ENCODE peak calls at places on chromosomes 13 and 19, in eight cellular contexts. X, T, Z, J, E, R, W and B are unnamed samples.

GRCh38 chr19:32224371-32225244 is 120.8 kb upstream of the ZNF507 start:
- DNase-seq in Z (peak), T (no peak), J (peak), W (peak), X (peak), E (peak), R (peak), B (no peak)

GRCh38 chr19:40668991-40669614 is 21.3 kb downstream of the NUMBL start:
- DNase-seq in J (no peak), T (no peak), W (no peak), E (no peak), X (no peak), Z (no peak), R (no peak), B (no peak)

GRCh38 chr19:29002336-29002735 is 210.6 kb downstream of the UQCRFS1 start:
- DNase-seq in W (no peak), T (no peak), X (no peak), R (no peak), J (no peak), E (no peak), Z (no peak), B (no peak)

GRCh38 chr19:1063909-1064660 is 2.9 kb upstream of the ARHGAP45 start:
- DNase-seq in W (no peak), J (peak), T (no peak), E (no peak), Z (no peak), X (no peak), R (no peak), B (no peak)

GRCh38 chr19:9151367-9151766 is 11.2 kb downstream of the ZNF317 start:
- DNase-seq in Z (no peak), T (no peak), E (no peak), R (no peak), J (no peak), X (no peak), W (no peak), B (no peak)

GRCh38 chr19:30322641-30323320 is 49.4 kb upstream of the ZNF536 start:
- DNase-seq in X (no peak), J (no peak), Z (no peak), W (no peak), E (no peak), T (no peak), R (peak), B (peak)

GRCh38 chr13:114143806-114144605 is 11.6 kb upstream of the RASA3 start:
- DNase-seq in T (no peak), J (no peak), E (no peak), X (peak), Z (peak), W (no peak), R (peak), B (no peak)

GRCh38 chr19:23312515-23312914 is 62.3 kb upstream of the ZNF724 start:
- DNase-seq in W (peak), X (no peak), R (no peak), E (no peak), J (no peak), T (no peak), Z (no peak), B (no peak)

GRCh38 chr19:48239582-48240141 is 16.1 kb downstream of the CARD8 start:
- DNase-seq in X (no peak), J (no peak), E (no peak), W (peak), T (no peak), Z (no peak), R (no peak), B (no peak)

GRCh38 chr13:33855371-33855895 is 37.5 kb downstream of the RFC3 start:
- DNase-seq in R (no peak), J (no peak), Z (no peak), W (no peak), T (no peak), E (no peak), X (no peak), B (no peak)

GRCh38 chr13:79541426-79542049 is 60.6 kb downstream of the NDFIP2 start:
- DNase-seq in J (no peak), E (no peak), W (peak), R (no peak), X (peak), Z (no peak), T (no peak), B (no peak)

GRCh38 chr13:60267498-60268202 is 103.9 kb upstream of the DIAPH3 start:
- DNase-seq in X (no peak), J (no peak), E (no peak), T (no peak), Z (no peak), R (no peak), W (no peak), B (no peak)
- TF ChIP-seq POLR2A in X (no peak), J (no peak), E (no peak), T (no peak), Z (no peak), R (no peak), W (no peak), B (no peak)

GRCh38 chr19:6806488-6806887 is 34.0 kb downstream of the VAV1 start:
- DNase-seq in E (no peak), T (no peak), R (no peak), J (no peak), X (peak), Z (no peak), W (no peak), B (no peak)
- TF ChIP-seq POLR2A in E (no peak), T (no peak), R (no peak), J (no peak), X (no peak), Z (no peak), W (no peak), B (no peak)

DNA sequence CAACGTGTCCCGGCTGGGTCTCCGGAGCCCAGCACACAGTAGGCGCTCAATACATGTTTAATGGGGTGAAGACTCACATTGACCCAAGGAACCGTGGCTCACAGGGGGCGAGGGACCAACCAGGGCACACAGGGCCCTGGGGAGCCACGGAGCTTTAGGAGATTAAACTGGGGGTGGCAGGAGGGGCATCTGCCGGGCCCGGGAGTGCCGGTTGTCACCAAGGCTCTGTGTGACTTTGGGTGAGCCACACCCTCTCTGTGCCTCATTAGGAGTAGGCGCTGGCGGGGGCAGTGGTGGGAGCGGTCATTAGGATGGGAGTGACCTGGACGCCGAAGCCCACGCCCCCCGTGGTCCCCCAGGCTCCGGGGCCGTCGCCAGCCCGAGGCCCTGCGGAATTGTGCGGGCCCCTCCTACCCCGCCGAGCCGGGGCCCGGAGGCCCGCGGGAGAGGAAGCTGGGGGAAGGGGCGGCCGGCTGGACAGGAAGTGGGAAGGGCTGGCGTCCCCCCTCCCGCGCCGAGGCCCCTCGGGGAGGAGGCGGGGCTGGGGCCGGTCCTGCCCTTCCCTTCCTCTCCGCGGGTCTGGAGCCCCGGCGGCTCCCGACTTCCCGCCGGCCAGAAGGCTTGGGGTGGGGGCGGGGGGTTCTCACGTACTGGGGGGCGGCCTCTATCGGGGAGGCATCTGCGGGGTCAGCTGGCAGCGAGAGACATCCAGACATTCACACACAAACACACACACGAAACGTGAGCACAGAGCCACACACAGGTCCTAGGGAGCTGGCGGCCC is 1.8 kb upstream of the SSBP4 start:
- DNase-seq in Z (peak), W (peak), E (peak), R (peak), J (peak), T (no peak), X (peak), B (peak)
- TF ChIP-seq POLR2A in Z (peak), W (no peak), E (peak), R (peak), J (peak), T (peak), X (peak), B (peak)

DNA sequence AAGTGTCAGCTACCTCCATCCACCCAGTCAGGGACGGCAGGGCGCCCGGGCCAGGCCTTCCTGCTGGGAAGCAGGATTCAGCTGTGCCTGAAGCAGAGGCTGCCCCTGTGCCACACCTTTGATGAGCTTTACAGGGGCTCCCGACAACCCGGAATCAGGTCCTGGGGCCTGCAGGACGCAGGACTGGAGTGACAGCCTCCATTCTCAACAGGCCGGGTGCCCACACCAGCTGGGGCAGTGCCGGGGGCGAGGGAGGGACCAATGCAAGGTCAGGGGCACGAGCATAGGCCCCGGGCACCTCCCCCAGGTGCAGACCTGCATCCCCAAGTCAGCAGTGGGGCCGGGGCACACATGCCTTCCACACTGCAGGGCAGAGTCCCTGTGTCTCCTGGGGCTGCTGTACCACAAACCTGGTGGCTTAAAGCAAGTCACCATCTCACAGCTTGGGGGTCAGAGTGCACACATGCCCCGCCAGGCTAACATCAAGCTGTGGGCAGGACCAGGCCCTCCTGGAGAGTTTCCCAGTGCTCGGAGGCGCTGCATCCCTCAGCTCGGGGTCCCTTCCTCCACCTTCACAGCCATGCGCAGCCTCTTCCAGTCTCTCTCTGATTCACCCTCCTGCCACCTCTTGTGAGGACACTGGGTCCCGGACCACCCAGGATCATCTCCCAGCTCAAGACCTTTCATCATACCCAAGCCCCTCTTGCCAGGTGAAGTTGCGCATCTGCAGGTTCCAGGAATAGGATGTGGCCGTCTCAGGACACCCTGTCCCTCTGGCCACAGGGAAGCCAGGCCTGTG is 13.4 kb downstream of the UBXN6 start:
- DNase-seq in Z (no peak), J (no peak), W (no peak), E (no peak), T (no peak), X (no peak), R (no peak), B (no peak)
- TF ChIP-seq POLR2A in Z (no peak), J (no peak), W (no peak), E (no peak), T (no peak), X (no peak), R (no peak), B (no peak)

GRCh38 chr19:13116282-13117175 is at the start of gene TRMT1:
- DNase-seq in X (peak), T (peak), E (peak), J (peak), R (peak), Z (peak), W (peak), B (peak)

GRCh38 chr19:13109361-13110098 is 6.9 kb upstream of the LYL1 start:
- DNase-seq in T (no peak), R (no peak), E (no peak), W (no peak), J (no peak), X (no peak), Z (no peak), B (no peak)

GRCh38 chr19:13110099-13110610 is 6.4 kb downstream of the TRMT1 start:
- DNase-seq in W (no peak), R (no peak), E (no peak), T (no peak), X (no peak), Z (no peak), J (no peak), B (no peak)

GRCh38 chr19:13115936-13116281 is 631 bp downstream of the TRMT1 start:
- DNase-seq in X (no peak), R (peak), T (no peak), Z (no peak), E (no peak), J (no peak), W (no peak), B (no peak)

DNA sequence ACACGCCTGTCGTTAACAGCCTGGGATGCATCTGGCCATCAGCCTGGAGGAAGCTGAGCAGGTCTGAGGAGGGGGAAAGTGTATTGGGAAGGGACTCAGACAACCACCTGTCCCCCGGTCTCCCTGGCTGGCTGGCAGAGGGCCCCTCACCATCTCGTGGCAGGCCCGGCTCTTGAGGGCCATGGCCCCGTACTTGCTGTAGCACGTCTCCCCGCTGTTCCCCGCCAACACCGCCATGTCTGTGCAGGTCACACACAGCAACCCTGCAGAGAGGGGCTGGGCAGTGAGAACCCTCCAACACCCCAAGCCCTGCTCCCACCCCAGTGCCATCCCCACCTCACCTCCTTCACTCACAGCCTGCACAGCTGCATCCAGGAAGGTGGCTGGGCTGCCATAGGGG is 4.0 kb downstream of the TRMT1 start:
- DNase-seq in W (no peak), R (no peak), J (no peak), X (no peak), Z (no peak), T (no peak), E (no peak), B (no peak)
- TF ChIP-seq POLR2A in W (no peak), R (no peak), J (no peak), X (no peak), Z (no peak), T (no peak), E (no peak), B (no peak)

GRCh38 chr13:112355274-112355843 is 20.8 kb upstream of the SPACA7 start:
- DNase-seq in R (no peak), T (no peak), X (no peak), Z (no peak), J (no peak), E (no peak), W (no peak), B (no peak)

GRCh38 chr13:112354330-112355273 is 21.6 kb upstream of the SPACA7 start:
- DNase-seq in J (no peak), E (no peak), R (no peak), T (no peak), W (no peak), Z (no peak), X (no peak), B (no peak)

GRCh38 chr13:112353856-112354255 is 22.3 kb upstream of the SPACA7 start:
- DNase-seq in X (no peak), Z (no peak), J (no peak), T (no peak), E (no peak), W (no peak), R (no peak), B (no peak)

GRCh38 chr13:112356190-112356589 is 20.0 kb upstream of the SPACA7 start:
- DNase-seq in J (no peak), W (no peak), R (no peak), Z (no peak), X (no peak), T (no peak), E (no peak), B (no peak)

DNA sequence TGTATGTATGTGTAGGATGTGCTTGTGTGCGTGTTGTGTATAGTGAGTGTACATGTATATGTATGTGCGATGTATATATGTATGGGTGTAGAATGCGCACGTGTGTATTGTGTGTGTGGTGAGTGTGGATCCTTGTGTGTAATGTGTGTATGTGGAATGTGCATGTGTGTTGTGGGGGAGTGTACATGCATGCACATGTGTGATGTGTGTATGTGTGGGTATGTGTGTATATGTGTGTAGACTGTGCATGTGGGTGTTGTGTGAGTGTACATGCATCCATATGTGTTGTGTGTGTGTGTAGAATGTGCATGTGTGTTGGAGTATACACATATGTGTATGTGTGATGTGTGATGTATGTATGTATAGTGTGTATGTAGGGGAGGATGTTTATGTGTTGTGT is 18.0 kb upstream of the SPACA7 start:
- DNase-seq in E (no peak), W (no peak), X (no peak), Z (no peak), T (no peak), J (no peak), R (no peak), B (no peak)
- TF ChIP-seq POLR2A in E (no peak), W (no peak), X (no peak), Z (no peak), T (no peak), J (no peak), R (no peak), B (no peak)

GRCh38 chr19:54317108-54317964 is 4.4 kb upstream of the LILRA5 start:
- DNase-seq in X (no peak), T (no peak), W (no peak), J (no peak), E (no peak), Z (no peak), R (peak), B (no peak)
- TF ChIP-seq POLR2A in X (no peak), T (no peak), W (no peak), J (no peak), E (no peak), Z (no peak), R (no peak), B (no peak)